ENCODE peak calls at places on chromosomes 2 and 18, in eight cellular contexts. One of them, this sample, is unnamed.

GRCh38 chr2:183349046-183349445 is 224.8 kb downstream of the NUP35 start:
- DNase-seq in pancreas: no peak
- DNase-seq in gastrocnemius medialis: no peak
- DNase-seq in fibroblast of lung: no peak
- DNase-seq in HL-60: no peak
- DNase-seq in dorsolateral prefrontal cortex: peak; percentile 65
- DNase-seq in CD8-positive, alpha-beta T cell: no peak
- DNase-seq in lower lobe of right lung: no peak
- DNase-seq in this sample: no peak

GRCh38 chr2:71672640-71673401 is 219.5 kb downstream of the DYSF start:
- DNase-seq in pancreas: peak; percentile 5
- DNase-seq in gastrocnemius medialis: no peak
- DNase-seq in fibroblast of lung: no peak
- DNase-seq in HL-60: no peak
- DNase-seq in dorsolateral prefrontal cortex: no peak
- DNase-seq in CD8-positive, alpha-beta T cell: no peak
- DNase-seq in lower lobe of right lung: no peak
- DNase-seq in this sample: no peak

GRCh38 chr2:128301021-128301420 is 17.6 kb downstream of the HS6ST1 start:
- DNase-seq in pancreas: no peak
- DNase-seq in gastrocnemius medialis: no peak
- DNase-seq in fibroblast of lung: no peak
- DNase-seq in HL-60: no peak
- DNase-seq in dorsolateral prefrontal cortex: no peak
- DNase-seq in CD8-positive, alpha-beta T cell: no peak
- DNase-seq in lower lobe of right lung: no peak
- DNase-seq in this sample: no peak

GRCh38 chr2:64267699-64268098 is 123.5 kb upstream of the PELI1 start:
- DNase-seq in pancreas: no peak
- DNase-seq in gastrocnemius medialis: no peak
- DNase-seq in fibroblast of lung: peak; percentile 77
- DNase-seq in HL-60: no peak
- DNase-seq in dorsolateral prefrontal cortex: no peak
- DNase-seq in CD8-positive, alpha-beta T cell: no peak
- DNase-seq in lower lobe of right lung: no peak
- DNase-seq in this sample: no peak

GRCh38 chr2:207054521-207054920 is 111.2 kb downstream of the KLF7 start:
- DNase-seq in pancreas: no peak
- DNase-seq in gastrocnemius medialis: no peak
- DNase-seq in fibroblast of lung: peak; percentile 71
- DNase-seq in HL-60: no peak
- DNase-seq in dorsolateral prefrontal cortex: no peak
- DNase-seq in CD8-positive, alpha-beta T cell: no peak
- DNase-seq in lower lobe of right lung: no peak
- DNase-seq in this sample: no peak

GRCh38 chr2:43005211-43005974 is 213.0 kb upstream of the HAAO start:
- DNase-seq in pancreas: peak; percentile 92
- DNase-seq in gastrocnemius medialis: no peak
- DNase-seq in fibroblast of lung: no peak
- DNase-seq in HL-60: no peak
- DNase-seq in dorsolateral prefrontal cortex: peak; percentile 82
- DNase-seq in CD8-positive, alpha-beta T cell: no peak
- DNase-seq in lower lobe of right lung: no peak
- DNase-seq in this sample: no peak

GRCh38 chr2:71463342-71463654 is 9.9 kb downstream of the DYSF start:
- DNase-seq in pancreas: no peak
- DNase-seq in gastrocnemius medialis: no peak
- DNase-seq in fibroblast of lung: no peak
- DNase-seq in HL-60: no peak
- DNase-seq in dorsolateral prefrontal cortex: no peak
- DNase-seq in CD8-positive, alpha-beta T cell: no peak
- DNase-seq in lower lobe of right lung: no peak
- DNase-seq in this sample: no peak

GRCh38 chr2:208642125-208642779 is 235.7 kb downstream of the PTH2R start:
- DNase-seq in pancreas: no peak
- DNase-seq in gastrocnemius medialis: no peak
- DNase-seq in fibroblast of lung: no peak
- DNase-seq in HL-60: no peak
- DNase-seq in dorsolateral prefrontal cortex: no peak
- DNase-seq in CD8-positive, alpha-beta T cell: no peak
- DNase-seq in lower lobe of right lung: no peak
- DNase-seq in this sample: no peak

GRCh38 chr18:76384861-76385680 is 110.0 kb downstream of the ZNF516 start:
- DNase-seq in pancreas: peak; percentile 10
- DNase-seq in gastrocnemius medialis: no peak
- DNase-seq in fibroblast of lung: no peak
- DNase-seq in HL-60: no peak
- DNase-seq in dorsolateral prefrontal cortex: no peak
- DNase-seq in CD8-positive, alpha-beta T cell: no peak
- DNase-seq in lower lobe of right lung: no peak
- DNase-seq in this sample: peak; percentile 14

GRCh38 chr2:130288467-130289403 is 54.0 kb upstream of the IMP4 start:
- DNase-seq in pancreas: no peak
- DNase-seq in gastrocnemius medialis: no peak
- DNase-seq in fibroblast of lung: no peak
- DNase-seq in HL-60: no peak
- DNase-seq in dorsolateral prefrontal cortex: no peak
- DNase-seq in CD8-positive, alpha-beta T cell: no peak
- DNase-seq in lower lobe of right lung: no peak
- DNase-seq in this sample: no peak

GRCh38 chr2:8154270-8154669 is 527.6 kb upstream of the ID2 start:
- DNase-seq in pancreas: no peak
- DNase-seq in gastrocnemius medialis: no peak
- DNase-seq in fibroblast of lung: no peak
- DNase-seq in HL-60: no peak
- DNase-seq in dorsolateral prefrontal cortex: no peak
- DNase-seq in CD8-positive, alpha-beta T cell: no peak
- DNase-seq in lower lobe of right lung: no peak
- DNase-seq in this sample: no peak

GRCh38 chr2:128361376-128362131 is 42.9 kb upstream of the HS6ST1 start:
- DNase-seq in pancreas: peak; percentile 82
- DNase-seq in gastrocnemius medialis: no peak
- DNase-seq in fibroblast of lung: no peak
- DNase-seq in HL-60: no peak
- DNase-seq in dorsolateral prefrontal cortex: no peak
- DNase-seq in CD8-positive, alpha-beta T cell: no peak
- DNase-seq in lower lobe of right lung: no peak
- DNase-seq in this sample: no peak

GRCh38 chr2:97697252-97698235 is 15.8 kb upstream of the ZAP70 start:
- DNase-seq in pancreas: peak; percentile 83
- DNase-seq in gastrocnemius medialis: peak; percentile 66
- DNase-seq in fibroblast of lung: peak; percentile 60
- DNase-seq in HL-60: peak; percentile 70
- DNase-seq in dorsolateral prefrontal cortex: peak; percentile 89
- DNase-seq in CD8-positive, alpha-beta T cell: peak; percentile 90
- DNase-seq in lower lobe of right lung: peak; percentile 93
- DNase-seq in this sample: peak; percentile 89

GRCh38 chr2:212032536-212033219 is 505.9 kb downstream of the ERBB4 start:
- DNase-seq in pancreas: no peak
- DNase-seq in gastrocnemius medialis: no peak
- DNase-seq in fibroblast of lung: peak; percentile 76
- DNase-seq in HL-60: no peak
- DNase-seq in dorsolateral prefrontal cortex: no peak
- DNase-seq in CD8-positive, alpha-beta T cell: no peak
- DNase-seq in lower lobe of right lung: no peak
- DNase-seq in this sample: no peak

GRCh38 chr2:23530121-23530908 is 145.3 kb downstream of the KLHL29 start:
- DNase-seq in pancreas: no peak
- DNase-seq in gastrocnemius medialis: no peak
- DNase-seq in fibroblast of lung: no peak
- DNase-seq in HL-60: no peak
- DNase-seq in dorsolateral prefrontal cortex: no peak
- DNase-seq in CD8-positive, alpha-beta T cell: no peak
- DNase-seq in lower lobe of right lung: no peak
- DNase-seq in this sample: no peak

GRCh38 chr2:57802243-57802642 is 244.4 kb upstream of the VRK2 start:
- DNase-seq in pancreas: no peak
- DNase-seq in gastrocnemius medialis: no peak
- DNase-seq in fibroblast of lung: no peak
- DNase-seq in HL-60: no peak
- DNase-seq in dorsolateral prefrontal cortex: no peak
- DNase-seq in CD8-positive, alpha-beta T cell: no peak
- DNase-seq in lower lobe of right lung: no peak
- DNase-seq in this sample: no peak

GRCh38 chr2:21715865-21716264 is 592.1 kb downstream of the TDRD15 start:
- DNase-seq in pancreas: no peak
- DNase-seq in gastrocnemius medialis: no peak
- DNase-seq in fibroblast of lung: no peak
- DNase-seq in HL-60: no peak
- DNase-seq in dorsolateral prefrontal cortex: peak; percentile 39
- DNase-seq in CD8-positive, alpha-beta T cell: no peak
- DNase-seq in lower lobe of right lung: no peak
- DNase-seq in this sample: no peak

DNA sequence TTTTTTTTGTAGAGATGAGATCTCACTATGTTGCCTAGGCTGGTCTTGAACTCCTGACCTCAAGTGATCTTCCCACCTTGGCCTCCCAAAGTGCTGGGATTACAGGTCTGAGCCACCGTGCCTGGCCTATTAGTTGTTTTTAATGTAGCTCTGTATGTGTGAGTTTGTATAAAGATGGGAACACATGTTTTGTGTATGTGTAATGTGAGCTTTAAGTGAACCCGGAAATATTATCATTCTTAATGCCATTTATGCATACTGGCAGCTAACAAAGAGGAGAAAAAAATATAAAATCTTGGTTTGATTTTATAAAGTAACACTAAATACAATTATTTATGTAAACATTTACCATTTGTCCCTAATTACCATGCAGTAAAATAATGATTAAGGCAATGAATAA is 9.1 kb upstream of the CKAP2L start:
- DNase-seq in pancreas: no peak
- DNase-seq in gastrocnemius medialis: no peak
- DNase-seq in fibroblast of lung: no peak
- DNase-seq in HL-60: no peak
- DNase-seq in dorsolateral prefrontal cortex: no peak
- DNase-seq in CD8-positive, alpha-beta T cell: no peak
- DNase-seq in lower lobe of right lung: no peak
- DNase-seq in this sample: no peak
- H3K27ac ChIP-seq in pancreas: no peak overlapping the region
- H3K27ac ChIP-seq in gastrocnemius medialis: no peak overlapping the region
- H3K27ac ChIP-seq in fibroblast of lung: no peak overlapping the region
- H3K27ac ChIP-seq in HL-60: no peak overlapping the region
- H3K27ac ChIP-seq in dorsolateral prefrontal cortex: no peak overlapping the region
- H3K27ac ChIP-seq in CD8-positive, alpha-beta T cell: no peak overlapping the region
- H3K27ac ChIP-seq in lower lobe of right lung: no peak overlapping the region
- H3K27ac ChIP-seq in this sample: no peak overlapping the region

GRCh38 chr18:23169683-23170082 is 34.4 kb downstream of the CABLES1 start:
- DNase-seq in pancreas: no peak
- DNase-seq in gastrocnemius medialis: no peak
- DNase-seq in fibroblast of lung: no peak
- DNase-seq in HL-60: no peak
- DNase-seq in dorsolateral prefrontal cortex: no peak
- DNase-seq in CD8-positive, alpha-beta T cell: no peak
- DNase-seq in lower lobe of right lung: no peak
- DNase-seq in this sample: no peak
- TF ChIP-seq CTCF in pancreas: no peak
- TF ChIP-seq CTCF in gastrocnemius medialis: no peak
- TF ChIP-seq CTCF in fibroblast of lung: no peak
- TF ChIP-seq CTCF in HL-60: no peak
- TF ChIP-seq CTCF in dorsolateral prefrontal cortex: no peak
- TF ChIP-seq CTCF in CD8-positive, alpha-beta T cell: no peak
- TF ChIP-seq CTCF in lower lobe of right lung: no peak
- TF ChIP-seq CTCF in this sample: no peak

GRCh38 chr18:22465859-22466602 is 48.3 kb upstream of the CTAGE1 start:
- DNase-seq in pancreas: peak; percentile 41
- DNase-seq in gastrocnemius medialis: no peak
- DNase-seq in fibroblast of lung: peak; percentile 98
- DNase-seq in HL-60: no peak
- DNase-seq in dorsolateral prefrontal cortex: no peak
- DNase-seq in CD8-positive, alpha-beta T cell: peak; percentile 22
- DNase-seq in lower lobe of right lung: no peak
- DNase-seq in this sample: peak; percentile 76
- H3K27ac ChIP-seq in pancreas: no peak overlapping the region
- H3K27ac ChIP-seq in gastrocnemius medialis: no peak overlapping the region
- H3K27ac ChIP-seq in fibroblast of lung: peak overlapping the region; percentile 79
- H3K27ac ChIP-seq in HL-60: no peak overlapping the region
- H3K27ac ChIP-seq in dorsolateral prefrontal cortex: no peak overlapping the region
- H3K27ac ChIP-seq in CD8-positive, alpha-beta T cell: no peak overlapping the region
- H3K27ac ChIP-seq in lower lobe of right lung: peak overlapping the region; percentile 50
- H3K27ac ChIP-seq in this sample: peak overlapping the region; percentile 69

GRCh38 chr18:67280843-67281242 is 235.7 kb downstream of the DSEL start:
- DNase-seq in pancreas: no peak
- DNase-seq in gastrocnemius medialis: no peak
- DNase-seq in fibroblast of lung: no peak
- DNase-seq in HL-60: no peak
- DNase-seq in dorsolateral prefrontal cortex: no peak
- DNase-seq in CD8-positive, alpha-beta T cell: no peak
- DNase-seq in lower lobe of right lung: no peak
- DNase-seq in this sample: no peak
- TF ChIP-seq CTCF in pancreas: no peak
- TF ChIP-seq CTCF in gastrocnemius medialis: no peak
- TF ChIP-seq CTCF in fibroblast of lung: no peak
- TF ChIP-seq CTCF in HL-60: no peak
- TF ChIP-seq CTCF in dorsolateral prefrontal cortex: no peak
- TF ChIP-seq CTCF in CD8-positive, alpha-beta T cell: no peak
- TF ChIP-seq CTCF in lower lobe of right lung: no peak
- TF ChIP-seq CTCF in this sample: no peak

DNA sequence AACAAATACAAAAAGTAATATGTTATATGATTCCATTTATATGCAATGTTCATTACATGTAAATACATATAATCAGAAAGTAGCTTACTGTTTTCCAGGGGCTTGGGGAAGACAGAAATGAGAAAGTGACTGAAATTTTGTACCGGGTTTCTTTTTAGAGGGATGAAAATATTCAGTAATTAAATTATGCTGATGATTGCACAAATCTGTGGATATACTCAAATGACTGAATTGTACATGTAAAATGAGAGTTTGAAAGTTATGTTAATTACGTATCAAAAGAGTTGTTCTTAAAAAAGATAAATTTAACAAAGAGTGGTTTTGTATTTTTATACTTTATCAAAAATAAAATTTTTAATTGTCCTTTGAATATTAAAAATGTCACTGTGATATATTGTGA is 856.3 kb downstream of the DSC3 start:
- DNase-seq in pancreas: no peak
- DNase-seq in gastrocnemius medialis: no peak
- DNase-seq in fibroblast of lung: no peak
- DNase-seq in HL-60: no peak
- DNase-seq in dorsolateral prefrontal cortex: no peak
- DNase-seq in CD8-positive, alpha-beta T cell: no peak
- DNase-seq in lower lobe of right lung: no peak
- DNase-seq in this sample: no peak
- H3K27ac ChIP-seq in pancreas: no peak overlapping the region
- H3K27ac ChIP-seq in gastrocnemius medialis: no peak overlapping the region
- H3K27ac ChIP-seq in fibroblast of lung: no peak overlapping the region
- H3K27ac ChIP-seq in HL-60: no peak overlapping the region
- H3K27ac ChIP-seq in dorsolateral prefrontal cortex: no peak overlapping the region
- H3K27ac ChIP-seq in CD8-positive, alpha-beta T cell: no peak overlapping the region
- H3K27ac ChIP-seq in lower lobe of right lung: no peak overlapping the region
- H3K27ac ChIP-seq in this sample: no peak overlapping the region

DNA sequence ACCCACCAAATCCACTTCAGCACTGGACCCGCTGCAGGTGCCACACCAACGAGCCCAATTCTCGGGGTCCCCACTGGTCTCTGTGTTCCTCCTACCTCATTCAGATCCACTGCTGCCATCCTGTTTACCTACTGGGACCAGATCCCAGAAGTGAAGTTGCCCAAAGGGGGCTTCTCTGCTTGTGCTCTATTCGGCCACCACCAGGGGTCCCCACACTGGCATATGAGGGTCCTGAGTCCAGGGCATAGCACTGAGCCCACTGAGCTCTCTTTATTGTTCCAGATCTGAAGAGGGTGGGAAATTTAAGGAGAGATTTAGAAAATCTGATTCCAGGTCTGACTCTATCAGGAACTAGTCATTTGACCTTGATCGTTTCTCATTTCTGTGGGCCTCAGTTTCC is 2.4 kb downstream of the GPR45 start:
- DNase-seq in pancreas: no peak
- DNase-seq in gastrocnemius medialis: no peak
- DNase-seq in fibroblast of lung: no peak
- DNase-seq in HL-60: no peak
- DNase-seq in dorsolateral prefrontal cortex: no peak
- DNase-seq in CD8-positive, alpha-beta T cell: no peak
- DNase-seq in lower lobe of right lung: no peak
- DNase-seq in this sample: no peak
- TF ChIP-seq CTCF in pancreas: no peak
- TF ChIP-seq CTCF in gastrocnemius medialis: no peak
- TF ChIP-seq CTCF in fibroblast of lung: peak; percentile 24
- TF ChIP-seq CTCF in HL-60: no peak
- TF ChIP-seq CTCF in dorsolateral prefrontal cortex: no peak
- TF ChIP-seq CTCF in CD8-positive, alpha-beta T cell: no peak
- TF ChIP-seq CTCF in lower lobe of right lung: no peak
- TF ChIP-seq CTCF in this sample: no peak

This sample was measured in uterus.